ENCODE peak calls at places on chromosomes 4 and X, in eight cellular contexts. Z is IMR-90, A is Peyer's patch, L is HCT116, N is adrenal gland, X is transverse colon, I is K562, K is vagina. C is an unnamed sample.

GRCh38 chrX:111124418-111124817 is 28.4 kb downstream of the PAK3 start:
- DNase-seq in Z (no peak), A (no peak), L (no peak), N (no peak), X (no peak), I (no peak), K (no peak), C (no peak)

GRCh38 chr4:103415801-103416200 is 217.7 kb upstream of the CENPE start:
- DNase-seq in Z (no peak), A (no peak), L (no peak), N (no peak), X (no peak), I (no peak), K (no peak), C (no peak)

GRCh38 chr4:152780267-152780811 is 585 bp downstream of the ARFIP1 start:
- DNase-seq in Z (peak), A (no peak), L (no peak), N (peak), X (no peak), I (peak), K (no peak), C (peak)

GRCh38 chrX:43349363-43349762 is 306.7 kb upstream of the MAOA start:
- DNase-seq in Z (peak), A (no peak), L (peak), N (peak), X (peak), I (peak), K (no peak), C (peak)

GRCh38 chrX:24148535-24149345 is 789 bp upstream of the ZFX start:
- DNase-seq in Z (peak), A (peak), L (no peak), N (peak), X (no peak), I (peak), K (no peak), C (no peak)

GRCh38 chr4:68076194-68076593 is 53.5 kb downstream of the TMPRSS11F start:
- DNase-seq in Z (no peak), A (no peak), L (no peak), N (no peak), X (no peak), I (peak), K (no peak), C (no peak)

GRCh38 chr4:59455751-59456150 is 1744.4 kb upstream of the ADGRL3 start:
- DNase-seq in Z (no peak), A (no peak), L (no peak), N (no peak), X (no peak), I (no peak), K (no peak), C (no peak)

GRCh38 chrX:121836000-121836399 is 788.6 kb downstream of the GLUD2 start:
- DNase-seq in Z (no peak), A (no peak), L (no peak), N (no peak), X (no peak), I (no peak), K (no peak), C (no peak)

GRCh38 chr4:69860521-69861298 is 765 bp upstream of the SULT1E1 start:
- DNase-seq in Z (no peak), A (no peak), L (no peak), N (no peak), X (no peak), I (no peak), K (no peak), C (no peak)

GRCh38 chr4:121869841-121870822 is at the start of gene BBS7:
- DNase-seq in Z (peak), A (peak), L (peak), N (peak), X (peak), I (peak), K (no peak), C (peak)

GRCh38 chr4:184811484-184812180 is 14.1 kb downstream of the ACSL1 start:
- DNase-seq in Z (no peak), A (no peak), L (no peak), N (peak), X (no peak), I (no peak), K (no peak), C (no peak)

GRCh38 chr4:57291911-57292310 is 181.7 kb upstream of the IGFBP7 start:
- DNase-seq in Z (no peak), A (no peak), L (no peak), N (no peak), X (no peak), I (no peak), K (no peak), C (no peak)

GRCh38 chrX:43456906-43457305 is 199.2 kb upstream of the MAOA start:
- DNase-seq in Z (no peak), A (no peak), L (no peak), N (no peak), X (no peak), I (no peak), K (no peak), C (no peak)

GRCh38 chrX:105564536-105564935 is 257.8 kb upstream of the NRK start:
- DNase-seq in Z (peak), A (no peak), L (no peak), N (no peak), X (no peak), I (no peak), K (no peak), C (no peak)

GRCh38 chr4:182400754-182401153 is 157.6 kb downstream of the TENM3 start:
- DNase-seq in Z (no peak), A (no peak), L (no peak), N (no peak), X (no peak), I (no peak), K (no peak), C (no peak)

GRCh38 chrX:103847174-103847870 is 15.3 kb upstream of the RAB9B start:
- DNase-seq in Z (peak), A (no peak), L (no peak), N (no peak), X (no peak), I (no peak), K (no peak), C (no peak)

GRCh38 chr4:26779674-26780073 is 81.0 kb upstream of the STIM2 start:
- DNase-seq in Z (peak), A (no peak), L (peak), N (peak), X (no peak), I (no peak), K (no peak), C (peak)

GRCh38 chr4:140242357-140243284 is 88.6 kb upstream of the MAML3 start:
- DNase-seq in Z (no peak), A (peak), L (no peak), N (no peak), X (peak), I (no peak), K (no peak), C (no peak)

GRCh38 chr4:26028133-26028792 is 114.2 kb downstream of the SMIM20 start:
- DNase-seq in Z (no peak), A (no peak), L (no peak), N (no peak), X (no peak), I (no peak), K (no peak), C (no peak)

GRCh38 chr4:103915224-103915869 is 195.6 kb upstream of the TACR3 start:
- DNase-seq in Z (no peak), A (no peak), L (peak), N (peak), X (no peak), I (peak), K (no peak), C (no peak)

GRCh38 chrX:145821291-145821897 is 3.8 kb downstream of the SLITRK2 start:
- DNase-seq in Z (no peak), A (no peak), L (no peak), N (no peak), X (no peak), I (no peak), K (no peak), C (no peak)

GRCh38 chr4:77697860-77698599 is 92.4 kb downstream of the CXCL13 start:
- DNase-seq in Z (peak), A (no peak), L (peak), N (no peak), X (peak), I (peak), K (no peak), C (peak)

GRCh38 chrX:9340619-9341304 is 124.1 kb upstream of the TBL1X start:
- DNase-seq in Z (peak), A (peak), L (no peak), N (peak), X (peak), I (no peak), K (no peak), C (peak)

GRCh38 chrX:106039920-106040319 is 1.4 kb upstream of the SERPINA7 start:
- DNase-seq in Z (no peak), A (no peak), L (peak), N (peak), X (no peak), I (no peak), K (no peak), C (no peak)

GRCh38 chrX:103635436-103635835 is 6.7 kb downstream of the TCEAL1 start:
- DNase-seq in Z (no peak), A (no peak), L (no peak), N (no peak), X (no peak), I (no peak), K (no peak), C (no peak)

DNA sequence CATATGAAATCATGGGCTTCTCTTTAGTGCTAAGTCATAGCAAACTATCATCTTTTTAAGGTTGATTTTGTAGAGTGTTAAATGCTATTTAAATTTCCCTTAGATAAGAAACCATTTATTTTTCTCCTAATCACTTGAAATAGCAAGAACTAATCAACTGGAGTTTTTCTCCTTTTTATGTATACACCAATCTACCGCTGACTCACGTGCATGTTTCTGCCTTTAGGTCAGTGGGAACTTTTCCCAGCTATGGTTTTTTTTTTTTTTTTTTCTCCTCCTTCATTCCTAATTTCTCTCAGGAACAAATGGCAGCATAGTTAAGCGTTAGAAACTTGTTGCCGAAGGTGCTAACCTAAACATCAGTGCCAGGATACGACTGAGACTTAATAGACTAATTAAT is 176.4 kb downstream of the BMPR1B start:
- DNase-seq in Z (peak), A (no peak), L (no peak), N (no peak), X (no peak), I (no peak), K (no peak), C (no peak)
- H3K27ac ChIP-seq in Z (no peak), A (no peak), L (no peak), N (no peak), X (no peak), I (no peak), K (no peak), C (no peak)

GRCh38 chr4:112236040-112236439 is 4.5 kb downstream of the AP1AR start:
- DNase-seq in Z (no peak), A (no peak), L (no peak), N (no peak), X (no peak), I (no peak), K (no peak), C (no peak)

GRCh38 chr4:112230879-112231778 is 458 bp upstream of the AP1AR start:
- DNase-seq in Z (peak), A (peak), L (peak), N (peak), X (peak), I (peak), K (peak), C (peak)

GRCh38 chr4:112234952-112235609 is 3.5 kb downstream of the AP1AR start:
- DNase-seq in Z (peak), A (peak), L (peak), N (peak), X (peak), I (peak), K (no peak), C (peak)

DNA sequence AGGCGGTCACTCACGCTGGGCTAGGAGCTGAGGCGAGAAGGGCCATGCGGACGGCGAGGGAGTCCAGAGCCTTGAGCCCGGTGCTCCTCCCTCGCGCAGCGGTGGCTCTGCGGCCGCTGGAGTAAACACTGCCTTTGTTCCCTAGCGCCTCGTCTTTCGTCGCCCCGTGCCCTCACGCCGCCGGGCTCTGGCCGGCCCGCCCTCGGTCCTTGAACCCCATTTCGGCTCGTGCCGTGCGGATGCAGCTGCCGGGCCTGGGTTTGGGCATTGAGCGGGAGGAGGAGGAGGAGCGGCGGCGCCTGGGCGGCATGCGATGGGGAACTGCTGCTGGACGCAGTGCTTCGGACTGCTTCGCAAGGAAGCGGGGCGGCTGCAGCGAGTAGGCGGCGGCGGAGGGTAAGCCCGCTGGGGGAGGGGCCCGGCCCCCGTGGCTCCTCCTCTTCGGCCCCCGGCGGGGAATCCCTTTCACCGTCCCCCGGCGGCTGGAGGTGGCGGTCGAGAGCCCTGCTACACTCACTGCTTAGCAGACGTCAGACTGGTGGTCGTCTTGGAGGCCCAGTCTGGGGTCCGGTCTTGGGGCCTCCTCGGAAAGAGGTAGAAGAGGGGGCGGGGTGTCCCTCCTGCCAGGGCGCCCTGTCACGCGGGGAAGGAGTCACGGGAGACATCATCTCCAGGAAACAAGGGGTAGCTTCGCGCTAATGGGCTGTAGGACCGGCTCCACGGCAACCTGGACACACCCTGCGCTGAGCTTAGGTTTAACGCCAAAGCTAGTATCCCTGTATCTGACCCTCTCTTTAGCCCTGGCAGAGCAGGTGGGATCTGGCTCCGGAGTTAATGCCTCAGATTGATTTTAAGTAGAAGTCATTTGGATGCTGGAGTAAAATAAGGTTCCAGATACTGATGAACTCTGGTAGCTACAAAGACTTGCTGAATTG is at the start of gene AP1AR:
- DNase-seq in Z (peak), A (peak), L (peak), N (peak), X (peak), I (peak), K (no peak), C (peak)
- TF ChIP-seq POLR2A in Z (peak), A (peak), L (peak), N (peak), X (peak), I (peak), K (peak), C (peak)

DNA sequence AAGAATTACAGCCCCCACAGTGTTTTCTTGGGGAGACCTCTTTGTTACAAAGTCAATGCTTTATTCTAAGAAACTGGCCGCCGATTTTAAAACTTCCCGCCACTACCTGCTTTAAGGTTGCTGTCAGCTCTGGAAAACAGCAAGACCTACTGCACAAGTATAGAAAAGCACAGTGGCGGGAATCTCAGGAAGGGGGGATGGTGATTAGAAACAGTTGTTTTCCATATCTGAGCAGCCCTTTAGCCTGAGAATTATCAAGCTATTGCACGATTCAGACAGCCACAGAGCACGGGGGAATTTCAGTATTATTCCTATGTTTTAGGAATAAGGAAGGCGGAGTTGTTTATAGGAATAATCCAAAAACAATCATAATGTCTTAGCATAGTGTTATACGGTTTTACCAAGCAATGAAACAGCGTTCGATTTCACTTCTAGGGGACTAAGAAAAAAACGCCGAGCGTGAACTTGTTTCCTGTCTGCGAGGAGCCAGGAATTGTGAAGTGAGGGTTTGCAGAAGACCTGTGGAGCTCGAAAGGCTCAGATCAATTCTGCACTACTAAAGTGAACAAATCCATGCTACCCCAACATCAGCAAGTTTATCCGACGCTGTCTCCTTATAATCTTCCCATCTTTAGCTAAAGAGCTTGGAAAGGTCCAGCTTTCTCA is 81.3 kb downstream of the HMGN5 start:
- DNase-seq in Z (no peak), A (peak), L (no peak), N (peak), X (no peak), I (peak), K (no peak), C (peak)
- H3K27ac ChIP-seq in Z (no peak), A (peak), L (no peak), N (no peak), X (peak), I (peak), K (peak), C (peak)

DNA sequence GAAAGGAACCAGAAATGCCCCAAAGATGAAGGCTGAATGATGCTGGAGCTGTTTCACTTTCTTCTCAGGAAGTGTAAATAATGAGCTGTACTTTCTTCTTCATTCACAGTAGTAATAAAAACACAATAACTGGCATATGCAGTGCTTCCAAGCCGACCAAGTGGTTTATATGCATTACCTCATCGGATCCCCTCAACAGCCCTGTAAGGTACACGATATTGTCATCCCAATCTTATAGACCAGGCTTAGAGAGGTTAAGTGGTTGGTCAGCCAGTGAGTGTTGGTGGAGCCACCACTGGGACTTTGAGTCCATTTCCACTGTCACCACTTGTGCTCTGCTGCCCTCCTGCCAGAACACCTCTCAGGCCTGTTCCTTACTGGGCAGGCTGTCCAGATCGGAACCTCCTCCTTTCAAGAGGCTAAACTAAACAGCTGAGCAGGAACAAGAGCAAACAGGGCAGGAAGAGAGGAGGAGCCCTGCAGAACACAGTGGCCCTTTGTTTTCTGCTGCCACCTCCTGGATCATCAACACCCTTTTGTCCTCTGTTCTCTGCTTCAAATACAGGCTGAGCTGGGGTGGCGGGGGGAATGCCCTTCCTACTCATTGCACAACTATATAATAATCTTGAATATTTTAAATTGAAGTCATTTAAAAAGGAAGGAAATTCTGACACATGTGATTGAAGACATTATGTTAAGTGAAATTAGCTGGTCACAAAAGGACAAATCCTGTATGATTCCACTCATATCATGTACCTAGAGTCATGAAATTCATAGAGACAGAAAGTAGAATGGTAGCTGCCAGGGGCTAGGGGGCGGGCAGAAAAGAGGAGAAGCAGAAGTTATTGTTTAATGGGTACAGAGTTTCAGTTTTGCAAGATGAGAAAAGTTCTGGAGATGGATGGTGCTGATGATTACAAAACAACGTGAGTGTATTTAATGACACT is 112.5 kb upstream of the ATP6AP2 start:
- DNase-seq in Z (peak), A (peak), L (peak), N (peak), X (peak), I (peak), K (no peak), C (peak)
- TF ChIP-seq POLR2A in Z (no peak), A (no peak), L (no peak), N (no peak), X (no peak), I (no peak), K (no peak), C (no peak)

GRCh38 chr4:113757486-113757885 is 4.1 kb downstream of the CAMK2D start:
- DNase-seq in Z (no peak), A (no peak), L (no peak), N (no peak), X (no peak), I (no peak), K (no peak), C (no peak)

GRCh38 chr4:113759696-113760093 is 1.8 kb downstream of the CAMK2D start:
- DNase-seq in Z (peak), A (no peak), L (no peak), N (no peak), X (no peak), I (no peak), K (no peak), C (no peak)

GRCh38 chr4:113756005-113756410 is 5.5 kb downstream of the CAMK2D start:
- DNase-seq in Z (peak), A (no peak), L (no peak), N (no peak), X (no peak), I (no peak), K (no peak), C (no peak)

GRCh38 chr4:113760094-113760851 is 1.3 kb downstream of the CAMK2D start:
- DNase-seq in Z (peak), A (peak), L (no peak), N (peak), X (peak), I (no peak), K (no peak), C (peak)

GRCh38 chr4:113758361-113758760 is 3.2 kb downstream of the CAMK2D start:
- DNase-seq in Z (peak), A (no peak), L (no peak), N (no peak), X (no peak), I (no peak), K (no peak), C (no peak)
- H3K27ac ChIP-seq in Z (no peak), A (no peak), L (no peak), N (no peak), X (no peak), I (no peak), K (no peak), C (no peak)

DNA sequence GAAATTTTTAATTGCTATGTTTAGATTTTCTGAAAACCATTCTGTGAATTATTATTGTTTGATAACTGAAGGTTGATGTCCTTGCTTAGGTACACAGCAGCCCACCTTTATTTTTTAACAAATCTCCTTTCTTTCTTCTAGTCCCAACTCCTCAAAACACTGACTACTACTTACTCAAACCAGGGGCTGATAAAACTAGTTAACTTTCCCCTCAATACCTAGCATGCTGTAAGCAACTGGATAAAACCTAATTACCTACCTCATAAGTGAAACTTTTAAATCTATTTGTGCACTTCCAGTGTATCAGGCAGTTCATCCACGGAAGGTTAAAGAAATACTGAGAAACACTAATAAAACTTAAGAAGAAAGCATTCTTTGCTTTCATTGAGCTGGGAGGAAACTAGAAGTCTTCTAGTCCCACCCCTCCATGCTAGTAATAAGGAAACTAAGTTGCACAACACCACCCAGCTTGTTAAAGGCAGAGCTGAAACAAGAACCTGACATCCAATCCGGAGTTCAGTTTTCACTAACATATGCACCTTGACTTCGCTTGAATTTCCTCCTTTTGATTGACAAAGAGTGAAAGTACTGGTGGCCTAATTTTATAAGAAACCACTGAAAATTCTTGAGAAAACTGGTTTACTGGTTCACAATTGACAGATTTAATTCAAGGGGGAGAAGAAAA is 180.2 kb upstream of the TET2 start:
- DNase-seq in Z (no peak), A (no peak), L (no peak), N (no peak), X (peak), I (no peak), K (no peak), C (peak)
- TF ChIP-seq POLR2A in Z (no peak), A (no peak), L (no peak), N (no peak), X (peak), I (no peak), K (no peak), C (peak)